ENCODE peak calls at places on chromosomes 1 and 21, in ten cellular contexts. P is HS-5; D is foreskin fibroblast; E is cardiac muscle cell; A is stimulated activated naive CD4-positive, alpha-beta T cell treated with Interleukin-2 at 50 U/mL for 16 hours; K is COLO829; L is CD8-positive, alpha-beta T cell; N is activated T-cell treated with anti-CD3 and anti-CD28 coated beads for 1 hour; Y is iPS-NIHi11; G is EL. Q is an unnamed sample.

GRCh38 chr1:181655756-181656155 is 172.4 kb downstream of the CACNA1E start:
- DNase-seq in P (no peak), D (no peak), E (no peak), A (no peak), K (no peak), L (no peak), N (no peak), Y (no peak), G (peak; percentile 2), Q (no peak)

GRCh38 chr1:206866062-206866461 is 639 bp downstream of the IL20 start:
- DNase-seq in P (no peak), D (no peak), E (no peak), A (no peak), K (no peak), L (no peak), N (no peak), Y (no peak), G (peak; percentile 22), Q (no peak)

GRCh38 chr21:16309250-16309971 is 579.6 kb downstream of the USP25 start:
- DNase-seq in P (no peak), D (no peak), E (no peak), A (no peak), K (no peak), L (no peak), N (no peak), Y (no peak), G (no peak), Q (no peak)

GRCh38 chr21:43329361-43330269 is 97.3 kb downstream of the SIK1 start:
- DNase-seq in P (no peak), D (no peak), E (no peak), A (no peak), K (no peak), L (no peak), N (no peak), Y (no peak), G (no peak), Q (no peak)

GRCh38 chr1:181135815-181136737 is 47.6 kb downstream of the IER5 start:
- DNase-seq in P (peak; percentile 93), D (peak; percentile 94), E (no peak), A (no peak), K (peak; percentile 23), L (no peak), N (no peak), Y (no peak), G (peak; percentile 96), Q (no peak)

GRCh38 chr21:17003763-17004373 is 509.0 kb upstream of the CXADR start:
- DNase-seq in P (peak; percentile 15), D (no peak), E (no peak), A (no peak), K (no peak), L (no peak), N (no peak), Y (no peak), G (peak; percentile 29), Q (no peak)

GRCh38 chr1:30106125-30106524 is 617.3 kb downstream of the MATN1 start:
- DNase-seq in P (no peak), D (no peak), E (peak; percentile 61), A (no peak), K (no peak), L (no peak), N (no peak), Y (peak; percentile 81), G (peak; percentile 41), Q (no peak)

GRCh38 chr1:198686069-198686728 is 47.4 kb downstream of the PTPRC start:
- DNase-seq in P (peak; percentile 51), D (no peak), E (no peak), A (no peak), K (peak; percentile 14), L (no peak), N (no peak), Y (no peak), G (peak; percentile 69), Q (no peak)

GRCh38 chr1:167601442-167602380 is 28.3 kb upstream of the RCSD1 start:
- DNase-seq in P (no peak), D (peak; percentile 7), E (no peak), A (no peak), K (no peak), L (peak; percentile 53), N (no peak), Y (no peak), G (no peak), Q (peak; percentile 33)

GRCh38 chr1:15617874-15618684 is 821 bp downstream of the DDI2 start:
- DNase-seq in P (peak; percentile 14), D (no peak), E (peak; percentile 50), A (peak; percentile 42), K (no peak), L (peak; percentile 62), N (peak; percentile 10), Y (peak; percentile 43), G (peak; percentile 34), Q (peak; percentile 61)

GRCh38 chr1:218752126-218752525 is 407.0 kb downstream of the TGFB2 start:
- DNase-seq in P (no peak), D (no peak), E (no peak), A (no peak), K (no peak), L (no peak), N (no peak), Y (no peak), G (no peak), Q (no peak)

GRCh38 chr1:220281159-220281574 is 8.9 kb upstream of the RAB3GAP2 start:
- DNase-seq in P (no peak), D (peak; percentile 13), E (no peak), A (no peak), K (no peak), L (no peak), N (no peak), Y (peak; percentile 20), G (peak; percentile 40), Q (no peak)

GRCh38 chr1:159939603-159940002 is 5.8 kb downstream of the IGSF9 start:
- DNase-seq in P (no peak), D (no peak), E (no peak), A (no peak), K (no peak), L (no peak), N (no peak), Y (no peak), G (no peak), Q (no peak)

GRCh38 chr1:174883361-174883760 is 116.4 kb upstream of the CACYBP start:
- DNase-seq in P (no peak), D (peak; percentile 14), E (no peak), A (no peak), K (peak; percentile 31), L (no peak), N (no peak), Y (peak; percentile 29), G (peak; percentile 7), Q (no peak)

GRCh38 chr1:38133781-38134180 is 87.2 kb upstream of the POU3F1 start:
- DNase-seq in P (no peak), D (no peak), E (no peak), A (no peak), K (no peak), L (no peak), N (no peak), Y (no peak), G (no peak), Q (no peak)

Q was measured in GM13977.